ENCODE peak calls at places on chromosomes 12 and 14, in seven cellular contexts. D is NB4, K is HFF-Myc, E is epithelial cell of esophagus, J is Peyer's patch, X is H7, L is foreskin fibroblast. V is an unnamed sample.

GRCh38 chr12:4115570-4115969 is 158.0 kb upstream of the CCND2 start:
- DNase-seq in D (no peak), K (no peak), E (no peak), J (no peak), X (peak; percentile 52), L (no peak), V (peak; percentile 7)

GRCh38 chr12:98697209-98697608 is 52.1 kb downstream of the APAF1 start:
- DNase-seq in D (no peak), K (no peak), E (no peak), J (no peak), X (no peak), L (no peak), V (no peak)

GRCh38 chr14:68527329-68527851 is 265.5 kb downstream of the ZFP36L1 start:
- DNase-seq in D (no peak), K (no peak), E (no peak), J (no peak), X (no peak), L (no peak), V (peak; percentile 63)

GRCh38 chr12:52392465-52393007 is 7.1 kb upstream of the KRT84 start:
- DNase-seq in D (no peak), K (no peak), E (peak; percentile 84), J (no peak), X (no peak), L (no peak), V (no peak)

GRCh38 chr12:11959117-11959823 is 111.5 kb upstream of the BCL2L14 start:
- DNase-seq in D (no peak), K (no peak), E (peak; percentile 64), J (no peak), X (no peak), L (peak; percentile 23), V (no peak)

GRCh38 chr14:35400707-35401421 is 3.7 kb downstream of the NFKBIA start:
- DNase-seq in D (peak; percentile 87), K (no peak), E (peak; percentile 64), J (no peak), X (no peak), L (no peak), V (peak; percentile 24)

GRCh38 chr14:105144666-105145380 is 23.8 kb downstream of the JAG2 start:
- DNase-seq in D (no peak), K (no peak), E (no peak), J (peak; percentile 38), X (peak; percentile 88), L (no peak), V (no peak)

GRCh38 chr14:95098984-95099599 is 58.2 kb downstream of the DICER1 start:
- DNase-seq in D (peak; percentile 59), K (peak; percentile 45), E (peak; percentile 72), J (no peak), X (peak; percentile 51), L (peak; percentile 82), V (peak; percentile 71)

GRCh38 chr12:109461846-109462766 is 15.0 kb downstream of the KCTD10 start:
- DNase-seq in D (no peak), K (peak; percentile 95), E (peak; percentile 92), J (peak; percentile 63), X (peak; percentile 51), L (peak; percentile 99), V (peak; percentile 15)

GRCh38 chr12:57430931-57431566 is at the start of gene R3HDM2:
- DNase-seq in D (peak; percentile 98), K (peak; percentile 84), E (peak; percentile 95), J (peak; percentile 97), X (no peak), L (peak; percentile 98), V (peak; percentile 95)

GRCh38 chr12:57454566-57455373 is at the start of gene INHBE:
- DNase-seq in D (peak; percentile 79), K (no peak), E (no peak), J (no peak), X (peak; percentile 92), L (peak; percentile 94), V (no peak)

GRCh38 chr12:118711185-118711584 is 270.2 kb upstream of the SRRM4 start:
- DNase-seq in D (no peak), K (no peak), E (no peak), J (no peak), X (no peak), L (no peak), V (no peak)

GRCh38 chr12:127785936-127786335 is 481.0 kb upstream of the TMEM132C start:
- DNase-seq in D (no peak), K (no peak), E (no peak), J (no peak), X (no peak), L (peak; percentile 8), V (no peak)

GRCh38 chr12:18723752-18724151 is 14.1 kb downstream of the PLCZ1 start:
- DNase-seq in D (peak; percentile 58), K (peak; percentile 14), E (peak; percentile 97), J (no peak), X (no peak), L (peak; percentile 83), V (peak; percentile 12)

GRCh38 chr12:49546481-49546880 is 7.7 kb downstream of the KCNH3 start:
- DNase-seq in D (no peak), K (no peak), E (no peak), J (no peak), X (peak; percentile 53), L (no peak), V (no peak)

GRCh38 chr12:95641299-95641947 is 90.1 kb upstream of the USP44 start:
- DNase-seq in D (no peak), K (no peak), E (no peak), J (no peak), X (no peak), L (no peak), V (peak; percentile 70)

GRCh38 chr12:130708648-130709047 is 7.5 kb downstream of the RIMBP2 start:
- DNase-seq in D (no peak), K (no peak), E (no peak), J (no peak), X (no peak), L (no peak), V (no peak)

GRCh38 chr12:62933871-62934798 is 815 bp downstream of the PPM1H start:
- DNase-seq in D (peak; percentile 59), K (no peak), E (peak; percentile 14), J (peak; percentile 60), X (peak; percentile 76), L (peak; percentile 11), V (peak; percentile 40)

GRCh38 chr14:92334050-92334449 is 11.1 kb downstream of the SLC24A4 start:
- DNase-seq in D (no peak), K (no peak), E (no peak), J (no peak), X (no peak), L (no peak), V (no peak)

GRCh38 chr12:127254420-127254955 is 1012.5 kb upstream of the TMEM132C start:
- DNase-seq in D (no peak), K (no peak), E (no peak), J (no peak), X (no peak), L (no peak), V (no peak)

GRCh38 chr12:62562892-62563291 is 96.3 kb downstream of the MON2 start:
- DNase-seq in D (no peak), K (no peak), E (peak; percentile 35), J (no peak), X (no peak), L (peak; percentile 28), V (no peak)

GRCh38 chr12:3753549-3754284 is 808 bp upstream of the CRACR2A start:
- DNase-seq in D (peak; percentile 75), K (no peak), E (no peak), J (no peak), X (no peak), L (peak; percentile 57), V (no peak)

GRCh38 chr14:105019861-105020814 is 745 bp downstream of the CDCA4 start:
- DNase-seq in D (peak; percentile 65), K (no peak), E (peak; percentile 49), J (peak; percentile 68), X (peak; percentile 78), L (peak; percentile 66), V (peak; percentile 26)

GRCh38 chr14:62914025-62914424 is 131.2 kb downstream of the KCNH5 start:
- DNase-seq in D (no peak), K (peak; percentile 5), E (peak; percentile 16), J (no peak), X (no peak), L (peak; percentile 64), V (no peak)

DNA sequence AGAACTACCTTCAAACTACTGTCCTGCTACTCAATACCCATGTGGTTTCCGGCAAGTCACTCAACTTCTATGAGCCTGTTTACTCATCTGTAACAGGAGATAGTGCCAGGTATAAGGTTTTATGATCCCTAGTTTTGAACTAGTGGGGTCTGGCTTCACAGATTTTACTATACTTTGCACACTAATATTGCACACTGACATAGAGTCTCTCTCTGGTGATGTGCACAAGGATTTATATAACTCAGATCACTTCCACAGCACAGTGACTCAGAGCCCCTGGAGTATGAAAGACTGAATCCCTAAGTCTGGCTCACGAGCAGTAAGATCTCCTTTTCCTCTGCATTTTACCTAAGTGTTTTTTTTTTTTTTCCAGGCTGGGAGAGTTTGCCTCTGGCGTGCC is 69.7 kb upstream of the SLC38A2 start:
- DNase-seq in D (no peak), K (no peak), E (peak; percentile 71), J (no peak), X (no peak), L (peak; percentile 71), V (no peak)
- H3K4me3 ChIP-seq in D (no peak overlapping the region), K (no peak overlapping the region), E (no peak overlapping the region), J (no peak overlapping the region), X (no peak overlapping the region), L (no peak overlapping the region), V (no peak overlapping the region)

GRCh38 chr12:124940393-124941169 is 26.1 kb upstream of the UBC start:
- DNase-seq in D (peak; percentile 97), K (peak; percentile 92), E (peak; percentile 93), J (peak; percentile 92), X (peak; percentile 83), L (peak; percentile 97), V (peak; percentile 96)
- H3K4me3 ChIP-seq in D (peak overlapping the region; percentile 58), K (peak overlapping the region; percentile 26), E (peak overlapping the region; percentile 49), J (peak overlapping the region; percentile 56), X (peak overlapping the region; percentile 68), L (peak overlapping the region; percentile 66), V (no peak overlapping the region)

GRCh38 chr14:73236752-73237218 is 521 bp upstream of the PAPLN start:
- DNase-seq in D (no peak), K (no peak), E (no peak), J (no peak), X (peak; percentile 70), L (no peak), V (no peak)
- H3K4me3 ChIP-seq in D (no peak overlapping the region), K (no peak overlapping the region), E (no peak overlapping the region), J (peak overlapping the region; percentile 59), X (peak overlapping the region; percentile 45), L (no peak overlapping the region), V (no peak overlapping the region)

DNA sequence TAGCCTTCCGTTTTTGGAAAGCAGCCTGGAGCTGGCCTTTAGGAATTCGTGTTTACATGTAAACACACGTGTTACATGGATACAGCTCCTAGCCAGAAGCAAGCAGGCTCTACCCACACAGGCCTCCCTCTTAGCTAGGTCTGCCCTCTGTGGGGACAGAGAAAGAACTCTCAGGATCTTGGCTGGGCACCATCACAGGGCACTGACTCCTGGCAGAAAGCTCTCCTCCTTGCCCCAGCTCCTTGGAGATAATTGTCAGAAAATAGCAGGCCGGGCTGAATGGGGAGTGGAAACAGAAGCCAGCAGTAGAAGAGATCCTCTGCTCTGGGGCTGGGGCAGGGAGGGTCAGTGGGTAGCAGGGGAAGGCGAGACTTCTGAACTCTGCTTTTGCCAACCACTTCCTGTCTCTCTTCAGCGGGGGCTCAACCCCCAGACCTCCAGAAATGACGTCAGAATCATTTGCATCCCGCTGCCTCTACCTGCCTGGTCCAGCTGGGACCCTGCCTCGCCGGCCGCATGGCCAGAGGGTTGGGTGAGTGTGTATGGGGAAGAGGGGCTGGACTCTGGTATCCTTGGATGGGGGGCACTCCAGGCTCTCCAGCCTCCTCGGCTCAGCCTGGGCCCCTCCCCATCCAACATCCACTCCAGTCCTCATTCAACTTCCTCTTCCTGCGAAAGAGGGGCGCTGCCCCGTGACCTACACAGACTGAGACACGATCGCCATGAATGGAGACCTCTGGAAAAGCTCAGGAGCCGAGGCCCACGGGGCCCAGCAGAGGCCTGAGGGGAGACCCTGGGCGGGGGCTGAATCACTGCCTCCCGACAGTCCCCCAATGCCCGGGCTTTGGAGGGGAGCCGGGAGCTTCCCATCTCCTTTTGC is 650 bp upstream of the HOXC4 start:
- DNase-seq in D (peak; percentile 25), K (no peak), E (no peak), J (no peak), X (peak; percentile 70), L (no peak), V (no peak)
- H3K4me3 ChIP-seq in D (no peak overlapping the region), K (no peak overlapping the region), E (peak overlapping the region; percentile 56), J (peak overlapping the region; percentile 49), X (peak overlapping the region; percentile 31), L (peak overlapping the region; percentile 18), V (no peak overlapping the region)

V was measured in small intestine.